ENCODE peak calls at places on chromosomes 7 and 10, in six cellular contexts. One of them, this sample, is unnamed.

GRCh38 chr7:101990811-101991418 is 173.5 kb downstream of the CUX1 start:
- DNase-seq in CD4-positive, alpha-beta T cell: no peak
- DNase-seq in occipital lobe: no peak
- DNase-seq in left ventricle myocardium inferior: no peak
- DNase-seq in adipocyte: no peak
- DNase-seq in activated T-helper 2 cell treated with anti-CD3 and anti-CD28 coated beads, Interferon-gamma antibody, Interleukin-2, Interleukin-4, amounts not matched to agents 10 μg/mL and 5 μg/mL and 100 μg/mL, durations not matched to agents 14 hours and 24 hours and 36 hours: no peak
- DNase-seq in this sample: no peak

GRCh38 chr7:82167568-82168314 is 275.8 kb downstream of the CACNA2D1 start:
- DNase-seq in left ventricle myocardium inferior: no peak
- DNase-seq in occipital lobe: no peak
- DNase-seq in CD4-positive, alpha-beta T cell: no peak
- DNase-seq in adipocyte: no peak
- DNase-seq in activated T-helper 2 cell treated with anti-CD3 and anti-CD28 coated beads, Interferon-gamma antibody, Interleukin-2, Interleukin-4, amounts not matched to agents 10 μg/mL and 5 μg/mL and 100 μg/mL, durations not matched to agents 14 hours and 24 hours and 36 hours: no peak
- DNase-seq in this sample: no peak

GRCh38 chr7:146116452-146117219 is at the start of gene CNTNAP2:
- DNase-seq in CD4-positive, alpha-beta T cell: no peak
- DNase-seq in adipocyte: peak; percentile 79
- DNase-seq in activated T-helper 2 cell treated with anti-CD3 and anti-CD28 coated beads, Interferon-gamma antibody, Interleukin-2, Interleukin-4, amounts not matched to agents 10 μg/mL and 5 μg/mL and 100 μg/mL, durations not matched to agents 14 hours and 24 hours and 36 hours: no peak
- DNase-seq in left ventricle myocardium inferior: peak; percentile 19
- DNase-seq in occipital lobe: peak; percentile 77
- DNase-seq in this sample: no peak

GRCh38 chr7:136386876-136387275 is 409.7 kb upstream of the MTPN start:
- DNase-seq in adipocyte: no peak
- DNase-seq in occipital lobe: no peak
- DNase-seq in left ventricle myocardium inferior: no peak
- DNase-seq in activated T-helper 2 cell treated with anti-CD3 and anti-CD28 coated beads, Interferon-gamma antibody, Interleukin-2, Interleukin-4, amounts not matched to agents 10 μg/mL and 5 μg/mL and 100 μg/mL, durations not matched to agents 14 hours and 24 hours and 36 hours: no peak
- DNase-seq in CD4-positive, alpha-beta T cell: no peak
- DNase-seq in this sample: no peak

GRCh38 chr10:6173203-6173602 is 29.5 kb upstream of the PFKFB3 start:
- DNase-seq in CD4-positive, alpha-beta T cell: peak; percentile 73
- DNase-seq in adipocyte: no peak
- DNase-seq in activated T-helper 2 cell treated with anti-CD3 and anti-CD28 coated beads, Interferon-gamma antibody, Interleukin-2, Interleukin-4, amounts not matched to agents 10 μg/mL and 5 μg/mL and 100 μg/mL, durations not matched to agents 14 hours and 24 hours and 36 hours: peak; percentile 60
- DNase-seq in occipital lobe: no peak
- DNase-seq in left ventricle myocardium inferior: no peak
- DNase-seq in this sample: peak; percentile 39

GRCh38 chr10:133161486-133162051 is 1.6 kb downstream of the KNDC1 start:
- DNase-seq in CD4-positive, alpha-beta T cell: no peak
- DNase-seq in left ventricle myocardium inferior: no peak
- DNase-seq in activated T-helper 2 cell treated with anti-CD3 and anti-CD28 coated beads, Interferon-gamma antibody, Interleukin-2, Interleukin-4, amounts not matched to agents 10 μg/mL and 5 μg/mL and 100 μg/mL, durations not matched to agents 14 hours and 24 hours and 36 hours: no peak
- DNase-seq in adipocyte: no peak
- DNase-seq in occipital lobe: no peak
- DNase-seq in this sample: no peak

GRCh38 chr10:32244421-32245207 is 102.3 kb downstream of the EPC1 start:
- DNase-seq in left ventricle myocardium inferior: no peak
- DNase-seq in CD4-positive, alpha-beta T cell: no peak
- DNase-seq in adipocyte: no peak
- DNase-seq in activated T-helper 2 cell treated with anti-CD3 and anti-CD28 coated beads, Interferon-gamma antibody, Interleukin-2, Interleukin-4, amounts not matched to agents 10 μg/mL and 5 μg/mL and 100 μg/mL, durations not matched to agents 14 hours and 24 hours and 36 hours: no peak
- DNase-seq in occipital lobe: no peak
- DNase-seq in this sample: no peak

GRCh38 chr7:81231203-81231922 is 312.5 kb upstream of the SEMA3C start:
- DNase-seq in adipocyte: no peak
- DNase-seq in activated T-helper 2 cell treated with anti-CD3 and anti-CD28 coated beads, Interferon-gamma antibody, Interleukin-2, Interleukin-4, amounts not matched to agents 10 μg/mL and 5 μg/mL and 100 μg/mL, durations not matched to agents 14 hours and 24 hours and 36 hours: no peak
- DNase-seq in CD4-positive, alpha-beta T cell: no peak
- DNase-seq in left ventricle myocardium inferior: no peak
- DNase-seq in occipital lobe: no peak
- DNase-seq in this sample: no peak

GRCh38 chr10:58107506-58107905 is 160.2 kb downstream of the IPMK start:
- DNase-seq in occipital lobe: no peak
- DNase-seq in left ventricle myocardium inferior: no peak
- DNase-seq in activated T-helper 2 cell treated with anti-CD3 and anti-CD28 coated beads, Interferon-gamma antibody, Interleukin-2, Interleukin-4, amounts not matched to agents 10 μg/mL and 5 μg/mL and 100 μg/mL, durations not matched to agents 14 hours and 24 hours and 36 hours: no peak
- DNase-seq in CD4-positive, alpha-beta T cell: no peak
- DNase-seq in adipocyte: peak; percentile 21
- DNase-seq in this sample: no peak

GRCh38 chr10:116251602-116252395 is 21.2 kb downstream of the GFRA1 start:
- DNase-seq in activated T-helper 2 cell treated with anti-CD3 and anti-CD28 coated beads, Interferon-gamma antibody, Interleukin-2, Interleukin-4, amounts not matched to agents 10 μg/mL and 5 μg/mL and 100 μg/mL, durations not matched to agents 14 hours and 24 hours and 36 hours: no peak
- DNase-seq in CD4-positive, alpha-beta T cell: no peak
- DNase-seq in left ventricle myocardium inferior: no peak
- DNase-seq in adipocyte: no peak
- DNase-seq in occipital lobe: no peak
- DNase-seq in this sample: no peak

GRCh38 chr10:74797550-74797949 is 28.9 kb upstream of the KAT6B start:
- DNase-seq in adipocyte: no peak
- DNase-seq in left ventricle myocardium inferior: no peak
- DNase-seq in activated T-helper 2 cell treated with anti-CD3 and anti-CD28 coated beads, Interferon-gamma antibody, Interleukin-2, Interleukin-4, amounts not matched to agents 10 μg/mL and 5 μg/mL and 100 μg/mL, durations not matched to agents 14 hours and 24 hours and 36 hours: no peak
- DNase-seq in CD4-positive, alpha-beta T cell: no peak
- DNase-seq in occipital lobe: no peak
- DNase-seq in this sample: no peak

GRCh38 chr10:308101-308500 is 172.8 kb downstream of the ZMYND11 start:
- DNase-seq in occipital lobe: no peak
- DNase-seq in adipocyte: no peak
- DNase-seq in activated T-helper 2 cell treated with anti-CD3 and anti-CD28 coated beads, Interferon-gamma antibody, Interleukin-2, Interleukin-4, amounts not matched to agents 10 μg/mL and 5 μg/mL and 100 μg/mL, durations not matched to agents 14 hours and 24 hours and 36 hours: no peak
- DNase-seq in left ventricle myocardium inferior: no peak
- DNase-seq in CD4-positive, alpha-beta T cell: no peak
- DNase-seq in this sample: no peak

GRCh38 chr10:70335246-70335613 is 47.2 kb downstream of the LRRC20 start:
- DNase-seq in CD4-positive, alpha-beta T cell: no peak
- DNase-seq in activated T-helper 2 cell treated with anti-CD3 and anti-CD28 coated beads, Interferon-gamma antibody, Interleukin-2, Interleukin-4, amounts not matched to agents 10 μg/mL and 5 μg/mL and 100 μg/mL, durations not matched to agents 14 hours and 24 hours and 36 hours: no peak
- DNase-seq in occipital lobe: no peak
- DNase-seq in left ventricle myocardium inferior: peak; percentile 41
- DNase-seq in adipocyte: no peak
- DNase-seq in this sample: no peak

GRCh38 chr7:70343519-70343918 is 745.2 kb downstream of the AUTS2 start:
- DNase-seq in activated T-helper 2 cell treated with anti-CD3 and anti-CD28 coated beads, Interferon-gamma antibody, Interleukin-2, Interleukin-4, amounts not matched to agents 10 μg/mL and 5 μg/mL and 100 μg/mL, durations not matched to agents 14 hours and 24 hours and 36 hours: no peak
- DNase-seq in left ventricle myocardium inferior: no peak
- DNase-seq in occipital lobe: no peak
- DNase-seq in CD4-positive, alpha-beta T cell: no peak
- DNase-seq in adipocyte: no peak
- DNase-seq in this sample: no peak

GRCh38 chr7:105187302-105188169 is 173.5 kb downstream of the KMT2E start:
- DNase-seq in occipital lobe: no peak
- DNase-seq in activated T-helper 2 cell treated with anti-CD3 and anti-CD28 coated beads, Interferon-gamma antibody, Interleukin-2, Interleukin-4, amounts not matched to agents 10 μg/mL and 5 μg/mL and 100 μg/mL, durations not matched to agents 14 hours and 24 hours and 36 hours: no peak
- DNase-seq in left ventricle myocardium inferior: no peak
- DNase-seq in CD4-positive, alpha-beta T cell: no peak
- DNase-seq in adipocyte: no peak
- DNase-seq in this sample: no peak

GRCh38 chr7:128790297-128791037 is 1.3 kb upstream of the CCDC136 start:
- DNase-seq in occipital lobe: no peak
- DNase-seq in left ventricle myocardium inferior: no peak
- DNase-seq in adipocyte: no peak
- DNase-seq in activated T-helper 2 cell treated with anti-CD3 and anti-CD28 coated beads, Interferon-gamma antibody, Interleukin-2, Interleukin-4, amounts not matched to agents 10 μg/mL and 5 μg/mL and 100 μg/mL, durations not matched to agents 14 hours and 24 hours and 36 hours: no peak
- DNase-seq in CD4-positive, alpha-beta T cell: no peak
- DNase-seq in this sample: no peak

GRCh38 chr7:97215556-97215955 is 98.1 kb downstream of the SDHAF3 start:
- DNase-seq in adipocyte: no peak
- DNase-seq in occipital lobe: no peak
- DNase-seq in CD4-positive, alpha-beta T cell: no peak
- DNase-seq in left ventricle myocardium inferior: no peak
- DNase-seq in activated T-helper 2 cell treated with anti-CD3 and anti-CD28 coated beads, Interferon-gamma antibody, Interleukin-2, Interleukin-4, amounts not matched to agents 10 μg/mL and 5 μg/mL and 100 μg/mL, durations not matched to agents 14 hours and 24 hours and 36 hours: no peak
- DNase-seq in this sample: no peak

GRCh38 chr10:24344279-24344678 is 135.3 kb downstream of the KIAA1217 start:
- DNase-seq in occipital lobe: no peak
- DNase-seq in activated T-helper 2 cell treated with anti-CD3 and anti-CD28 coated beads, Interferon-gamma antibody, Interleukin-2, Interleukin-4, amounts not matched to agents 10 μg/mL and 5 μg/mL and 100 μg/mL, durations not matched to agents 14 hours and 24 hours and 36 hours: no peak
- DNase-seq in left ventricle myocardium inferior: no peak
- DNase-seq in CD4-positive, alpha-beta T cell: no peak
- DNase-seq in adipocyte: peak; percentile 65
- DNase-seq in this sample: no peak

GRCh38 chr7:30065746-30066145 is 37.5 kb downstream of the PLEKHA8 start:
- DNase-seq in CD4-positive, alpha-beta T cell: no peak
- DNase-seq in left ventricle myocardium inferior: no peak
- DNase-seq in activated T-helper 2 cell treated with anti-CD3 and anti-CD28 coated beads, Interferon-gamma antibody, Interleukin-2, Interleukin-4, amounts not matched to agents 10 μg/mL and 5 μg/mL and 100 μg/mL, durations not matched to agents 14 hours and 24 hours and 36 hours: no peak
- DNase-seq in occipital lobe: no peak
- DNase-seq in adipocyte: no peak
- DNase-seq in this sample: no peak

GRCh38 chr10:86861351-86861750 is 96.1 kb downstream of the MMRN2 start:
- DNase-seq in activated T-helper 2 cell treated with anti-CD3 and anti-CD28 coated beads, Interferon-gamma antibody, Interleukin-2, Interleukin-4, amounts not matched to agents 10 μg/mL and 5 μg/mL and 100 μg/mL, durations not matched to agents 14 hours and 24 hours and 36 hours: no peak
- DNase-seq in CD4-positive, alpha-beta T cell: no peak
- DNase-seq in occipital lobe: no peak
- DNase-seq in adipocyte: no peak
- DNase-seq in left ventricle myocardium inferior: no peak
- DNase-seq in this sample: no peak

GRCh38 chr10:80122746-80123145 is 9.8 kb upstream of the PLAC9 start:
- DNase-seq in left ventricle myocardium inferior: no peak
- DNase-seq in occipital lobe: no peak
- DNase-seq in CD4-positive, alpha-beta T cell: no peak
- DNase-seq in adipocyte: peak; percentile 65
- DNase-seq in activated T-helper 2 cell treated with anti-CD3 and anti-CD28 coated beads, Interferon-gamma antibody, Interleukin-2, Interleukin-4, amounts not matched to agents 10 μg/mL and 5 μg/mL and 100 μg/mL, durations not matched to agents 14 hours and 24 hours and 36 hours: no peak
- DNase-seq in this sample: no peak

GRCh38 chr7:132049462-132050304 is 493.3 kb upstream of the PODXL start:
- DNase-seq in activated T-helper 2 cell treated with anti-CD3 and anti-CD28 coated beads, Interferon-gamma antibody, Interleukin-2, Interleukin-4, amounts not matched to agents 10 μg/mL and 5 μg/mL and 100 μg/mL, durations not matched to agents 14 hours and 24 hours and 36 hours: no peak
- DNase-seq in left ventricle myocardium inferior: no peak
- DNase-seq in adipocyte: peak; percentile 16
- DNase-seq in occipital lobe: no peak
- DNase-seq in CD4-positive, alpha-beta T cell: no peak
- DNase-seq in this sample: no peak

GRCh38 chr7:127955051-127955531 is 76.1 kb downstream of the LRRC4 start:
- DNase-seq in left ventricle myocardium inferior: no peak
- DNase-seq in CD4-positive, alpha-beta T cell: no peak
- DNase-seq in occipital lobe: peak; percentile 51
- DNase-seq in adipocyte: no peak
- DNase-seq in activated T-helper 2 cell treated with anti-CD3 and anti-CD28 coated beads, Interferon-gamma antibody, Interleukin-2, Interleukin-4, amounts not matched to agents 10 μg/mL and 5 μg/mL and 100 μg/mL, durations not matched to agents 14 hours and 24 hours and 36 hours: no peak
- DNase-seq in this sample: no peak

GRCh38 chr10:49080965-49081364 is 34.4 kb downstream of the VSTM4 start:
- DNase-seq in CD4-positive, alpha-beta T cell: no peak
- DNase-seq in occipital lobe: no peak
- DNase-seq in left ventricle myocardium inferior: no peak
- DNase-seq in adipocyte: no peak
- DNase-seq in activated T-helper 2 cell treated with anti-CD3 and anti-CD28 coated beads, Interferon-gamma antibody, Interleukin-2, Interleukin-4, amounts not matched to agents 10 μg/mL and 5 μg/mL and 100 μg/mL, durations not matched to agents 14 hours and 24 hours and 36 hours: no peak
- DNase-seq in this sample: no peak

GRCh38 chr7:40469481-40469880 is 334.7 kb downstream of the SUGCT start:
- DNase-seq in CD4-positive, alpha-beta T cell: no peak
- DNase-seq in occipital lobe: no peak
- DNase-seq in activated T-helper 2 cell treated with anti-CD3 and anti-CD28 coated beads, Interferon-gamma antibody, Interleukin-2, Interleukin-4, amounts not matched to agents 10 μg/mL and 5 μg/mL and 100 μg/mL, durations not matched to agents 14 hours and 24 hours and 36 hours: no peak
- DNase-seq in left ventricle myocardium inferior: no peak
- DNase-seq in adipocyte: peak; percentile 94
- DNase-seq in this sample: no peak

GRCh38 chr10:110141747-110142625 is 65.4 kb upstream of the MXI1 start:
- DNase-seq in adipocyte: peak; percentile 23
- DNase-seq in left ventricle myocardium inferior: peak; percentile 66
- DNase-seq in CD4-positive, alpha-beta T cell: no peak
- DNase-seq in activated T-helper 2 cell treated with anti-CD3 and anti-CD28 coated beads, Interferon-gamma antibody, Interleukin-2, Interleukin-4, amounts not matched to agents 10 μg/mL and 5 μg/mL and 100 μg/mL, durations not matched to agents 14 hours and 24 hours and 36 hours: no peak
- DNase-seq in occipital lobe: no peak
- DNase-seq in this sample: no peak

GRCh38 chr10:115830260-115830970 is 442.6 kb downstream of the GFRA1 start:
- DNase-seq in adipocyte: peak; percentile 22
- DNase-seq in CD4-positive, alpha-beta T cell: no peak
- DNase-seq in activated T-helper 2 cell treated with anti-CD3 and anti-CD28 coated beads, Interferon-gamma antibody, Interleukin-2, Interleukin-4, amounts not matched to agents 10 μg/mL and 5 μg/mL and 100 μg/mL, durations not matched to agents 14 hours and 24 hours and 36 hours: no peak
- DNase-seq in left ventricle myocardium inferior: no peak
- DNase-seq in occipital lobe: no peak
- DNase-seq in this sample: no peak

GRCh38 chr7:96408881-96409280 is 87.0 kb upstream of the SLC25A13 start:
- DNase-seq in left ventricle myocardium inferior: no peak
- DNase-seq in occipital lobe: no peak
- DNase-seq in adipocyte: no peak
- DNase-seq in activated T-helper 2 cell treated with anti-CD3 and anti-CD28 coated beads, Interferon-gamma antibody, Interleukin-2, Interleukin-4, amounts not matched to agents 10 μg/mL and 5 μg/mL and 100 μg/mL, durations not matched to agents 14 hours and 24 hours and 36 hours: no peak
- DNase-seq in CD4-positive, alpha-beta T cell: no peak
- DNase-seq in this sample: no peak

GRCh38 chr7:82005056-82005455 is 235.2 kb upstream of the HGF start:
- DNase-seq in activated T-helper 2 cell treated with anti-CD3 and anti-CD28 coated beads, Interferon-gamma antibody, Interleukin-2, Interleukin-4, amounts not matched to agents 10 μg/mL and 5 μg/mL and 100 μg/mL, durations not matched to agents 14 hours and 24 hours and 36 hours: no peak
- DNase-seq in occipital lobe: no peak
- DNase-seq in adipocyte: no peak
- DNase-seq in CD4-positive, alpha-beta T cell: no peak
- DNase-seq in left ventricle myocardium inferior: no peak
- DNase-seq in this sample: no peak

GRCh38 chr7:25622716-25623115 is 394.4 kb upstream of the NPVF start:
- DNase-seq in left ventricle myocardium inferior: no peak
- DNase-seq in CD4-positive, alpha-beta T cell: no peak
- DNase-seq in adipocyte: no peak
- DNase-seq in activated T-helper 2 cell treated with anti-CD3 and anti-CD28 coated beads, Interferon-gamma antibody, Interleukin-2, Interleukin-4, amounts not matched to agents 10 μg/mL and 5 μg/mL and 100 μg/mL, durations not matched to agents 14 hours and 24 hours and 36 hours: no peak
- DNase-seq in occipital lobe: no peak
- DNase-seq in this sample: no peak

GRCh38 chr10:61785410-61786105 is 115.9 kb upstream of the ARID5B start:
- DNase-seq in activated T-helper 2 cell treated with anti-CD3 and anti-CD28 coated beads, Interferon-gamma antibody, Interleukin-2, Interleukin-4, amounts not matched to agents 10 μg/mL and 5 μg/mL and 100 μg/mL, durations not matched to agents 14 hours and 24 hours and 36 hours: no peak
- DNase-seq in adipocyte: peak; percentile 43
- DNase-seq in occipital lobe: no peak
- DNase-seq in CD4-positive, alpha-beta T cell: no peak
- DNase-seq in left ventricle myocardium inferior: no peak
- DNase-seq in this sample: no peak

GRCh38 chr7:151346180-151346769 is 4.7 kb downstream of the NUB1 start:
- DNase-seq in occipital lobe: no peak
- DNase-seq in left ventricle myocardium inferior: no peak
- DNase-seq in CD4-positive, alpha-beta T cell: no peak
- DNase-seq in adipocyte: no peak
- DNase-seq in activated T-helper 2 cell treated with anti-CD3 and anti-CD28 coated beads, Interferon-gamma antibody, Interleukin-2, Interleukin-4, amounts not matched to agents 10 μg/mL and 5 μg/mL and 100 μg/mL, durations not matched to agents 14 hours and 24 hours and 36 hours: no peak
- DNase-seq in this sample: no peak